ENCODE peak calls at places on chromosomes 3 and 15, in six cellular contexts. D is heart left ventricle, X is uterus, T is T-helper 9 cell, Q is GM12878, V is NCI-H2081. Z is an unnamed sample.

GRCh38 chr3:154598166-154598565 is 168.2 kb upstream of the GPR149 start:
- DNase-seq in T (no peak), V (no peak), Q (no peak), X (no peak), D (no peak), Z (no peak)

GRCh38 chr15:50783895-50784294 is 18.4 kb upstream of the SPPL2A start:
- DNase-seq in D (no peak), T (no peak), V (no peak), X (no peak), Q (no peak), Z (no peak)

GRCh38 chr3:138875096-138875753 is 40.5 kb upstream of the PIK3CB start:
- DNase-seq in Q (no peak), D (no peak), T (no peak), V (no peak), X (no peak), Z (no peak)

GRCh38 chr3:142447308-142447851 is 457 bp downstream of the XRN1 start:
- DNase-seq in X (no peak), T (peak), Q (no peak), V (peak), D (peak), Z (peak)

GRCh38 chr15:64423970-64424369 is 36.3 kb downstream of the TRIP4 start:
- DNase-seq in V (no peak), D (no peak), X (no peak), Q (peak), T (no peak), Z (no peak)

GRCh38 chr3:94875149-94875548 is 812.3 kb downstream of the NSUN3 start:
- DNase-seq in D (no peak), V (no peak), Q (no peak), X (no peak), T (no peak), Z (no peak)

GRCh38 chr15:74157868-74158827 is 15.4 kb upstream of the ISLR start:
- DNase-seq in X (no peak), D (no peak), V (no peak), T (no peak), Q (no peak), Z (no peak)

GRCh38 chr3:191476053-191476787 is 15.3 kb downstream of the PYDC2 start:
- DNase-seq in Q (no peak), D (no peak), X (no peak), V (no peak), T (no peak), Z (no peak)

GRCh38 chr3:38327335-38328009 is 19.1 kb upstream of the XYLB start:
- DNase-seq in D (no peak), T (no peak), X (no peak), V (no peak), Q (no peak), Z (peak)

GRCh38 chr15:84749111-84749991 is 959 bp downstream of the ZNF592 start:
- DNase-seq in Q (no peak), D (peak), V (no peak), X (peak), T (peak), Z (peak)

GRCh38 chr3:107810195-107811071 is 280.4 kb downstream of the CD47 start:
- DNase-seq in X (no peak), D (no peak), Q (peak), T (no peak), V (no peak), Z (no peak)

GRCh38 chr3:185693985-185694675 is 108.0 kb downstream of the SENP2 start:
- DNase-seq in Q (no peak), X (no peak), V (no peak), T (no peak), D (no peak), Z (no peak)

GRCh38 chr15:101813803-101814534 is 2.0 kb downstream of the OR4F15 start:
- DNase-seq in X (no peak), Q (no peak), V (no peak), D (no peak), T (no peak), Z (no peak)

GRCh38 chr3:29144807-29145206 is 136.1 kb upstream of the RBMS3 start:
- DNase-seq in D (peak), Q (no peak), X (peak), V (no peak), T (no peak), Z (no peak)

GRCh38 chr3:80278056-80278455 is 510.3 kb upstream of the ROBO1 start:
- DNase-seq in V (no peak), D (no peak), Q (no peak), T (no peak), X (no peak), Z (no peak)

GRCh38 chr3:78717042-78717441 is 1050.8 kb downstream of the ROBO1 start:
- DNase-seq in X (no peak), T (no peak), D (no peak), Q (no peak), V (no peak), Z (no peak)

GRCh38 chr15:57387644-57388076 is 11.4 kb downstream of the CGNL1 start:
- DNase-seq in V (peak), X (no peak), Q (no peak), T (no peak), D (no peak), Z (no peak)

GRCh38 chr3:30982676-30983075 is 88.2 kb upstream of the GADL1 start:
- DNase-seq in T (no peak), V (no peak), X (no peak), Q (no peak), D (no peak), Z (no peak)

GRCh38 chr15:58065445-58066041 is at the start of gene ALDH1A2:
- DNase-seq in X (peak), T (peak), Q (no peak), D (peak), V (no peak), Z (peak)

GRCh38 chr3:181288145-181288544 is 298.6 kb upstream of the DNAJC19 start:
- DNase-seq in T (no peak), D (no peak), X (no peak), V (no peak), Q (no peak), Z (no peak)

GRCh38 chr15:57298204-57298603 is 78.1 kb upstream of the CGNL1 start:
- DNase-seq in V (no peak), X (no peak), D (no peak), Q (no peak), T (no peak), Z (no peak)

GRCh38 chr3:47865192-47865591 is 62.3 kb downstream of the DHX30 start:
- DNase-seq in Q (no peak), T (no peak), X (no peak), V (no peak), D (no peak), Z (no peak)

Z was measured in ureter.